ENCODE peak calls at places on chromosomes 7 and 10, in nine cellular contexts. N, X, R, Z, O, W, G, H and U are unnamed samples.

GRCh38 chr7:64533756-64534155 is 29.1 kb downstream of the ZNF680 start:
- DNase-seq in N (no peak), X (no peak), R (no peak), Z (no peak), O (no peak), W (no peak), G (no peak), H (no peak), U (no peak)

GRCh38 chr10:31602541-31603244 is 283.7 kb downstream of the ZEB1 start:
- DNase-seq in N (no peak), X (peak; percentile 84), R (peak; percentile 89), Z (peak; percentile 56), O (peak; percentile 55), W (peak; percentile 81), G (no peak), H (peak; percentile 64), U (no peak)

GRCh38 chr7:474605-475424 is 44.8 kb downstream of the PDGFA start:
- DNase-seq in N (no peak), X (no peak), R (no peak), Z (no peak), O (no peak), W (no peak), G (no peak), H (no peak), U (no peak)

GRCh38 chr7:110119883-110120581 is 970.9 kb upstream of the LRRN3 start:
- DNase-seq in N (no peak), X (peak; percentile 56), R (no peak), Z (peak; percentile 65), O (no peak), W (no peak), G (no peak), H (no peak), U (no peak)

GRCh38 chr7:128827248-128827958 is 2.8 kb upstream of the FLNC start:
- DNase-seq in N (no peak), X (peak; percentile 85), R (peak; percentile 85), Z (peak; percentile 63), O (no peak), W (peak; percentile 62), G (no peak), H (no peak), U (no peak)

GRCh38 chr10:14571866-14572507 is 202.7 kb downstream of the FAM107B start:
- DNase-seq in N (peak; percentile 33), X (peak; percentile 36), R (no peak), Z (peak; percentile 73), O (peak; percentile 91), W (no peak), G (peak; percentile 84), H (no peak), U (no peak)

GRCh38 chr10:43899224-43899959 is 250.7 kb upstream of the ZNF32 start:
- DNase-seq in N (no peak), X (peak; percentile 24), R (no peak), Z (peak; percentile 61), O (no peak), W (no peak), G (no peak), H (no peak), U (no peak)

GRCh38 chr10:86399514-86399878 is 32.9 kb upstream of the GRID1 start:
- DNase-seq in N (no peak), X (no peak), R (no peak), Z (no peak), O (no peak), W (no peak), G (no peak), H (no peak), U (no peak)

GRCh38 chr10:88841316-88842111 is 10.1 kb downstream of the ANKRD22 start:
- DNase-seq in N (no peak), X (no peak), R (no peak), Z (no peak), O (peak; percentile 86), W (no peak), G (no peak), H (no peak), U (no peak)

GRCh38 chr7:93622036-93622714 is 47.7 kb upstream of the CALCR start:
- DNase-seq in N (no peak), X (peak; percentile 59), R (no peak), Z (peak; percentile 62), O (no peak), W (no peak), G (no peak), H (no peak), U (peak; percentile 11)

GRCh38 chr10:93098816-93099215 is 25.1 kb downstream of the CYP26A1 start:
- DNase-seq in N (no peak), X (no peak), R (no peak), Z (no peak), O (no peak), W (no peak), G (no peak), H (no peak), U (no peak)

GRCh38 chr10:70518695-70519094 is 40.1 kb downstream of the PALD1 start:
- DNase-seq in N (no peak), X (peak; percentile 89), R (peak; percentile 12), Z (peak; percentile 79), O (no peak), W (peak; percentile 15), G (no peak), H (no peak), U (no peak)

GRCh38 chr7:25087855-25088254 is 37.2 kb downstream of the CYCS start:
- DNase-seq in N (no peak), X (no peak), R (no peak), Z (no peak), O (no peak), W (no peak), G (no peak), H (no peak), U (no peak)

GRCh38 chr7:128069367-128070364 is 38.4 kb upstream of the LRRC4 start:
- DNase-seq in N (no peak), X (no peak), R (no peak), Z (no peak), O (no peak), W (no peak), G (no peak), H (no peak), U (no peak)

GRCh38 chr7:131522325-131522920 is 34.0 kb downstream of the PODXL start:
- DNase-seq in N (no peak), X (no peak), R (no peak), Z (no peak), O (no peak), W (no peak), G (no peak), H (no peak), U (no peak)

GRCh38 chr7:100759357-100760171 is 26.2 kb downstream of the ZAN start:
- DNase-seq in N (no peak), X (no peak), R (no peak), Z (no peak), O (no peak), W (no peak), G (no peak), H (no peak), U (no peak)

GRCh38 chr10:870564-871166 is 60.8 kb downstream of the LARP4B start:
- DNase-seq in N (no peak), X (no peak), R (no peak), Z (no peak), O (no peak), W (no peak), G (no peak), H (no peak), U (no peak)

GRCh38 chr10:30435068-30435422 is 1.1 kb downstream of the MAP3K8 start:
- DNase-seq in N (no peak), X (no peak), R (no peak), Z (peak; percentile 55), O (peak; percentile 59), W (no peak), G (no peak), H (no peak), U (no peak)

GRCh38 chr7:140810830-140811556 is 113.7 kb downstream of the BRAF start:
- DNase-seq in N (peak; percentile 18), X (peak; percentile 69), R (peak; percentile 49), Z (peak; percentile 73), O (peak; percentile 57), W (peak; percentile 44), G (peak; percentile 52), H (peak; percentile 37), U (peak; percentile 66)

GRCh38 chr10:124145109-124145860 is 51.9 kb upstream of the CHST15 start:
- DNase-seq in N (no peak), X (no peak), R (no peak), Z (no peak), O (peak; percentile 73), W (no peak), G (no peak), H (no peak), U (no peak)

GRCh38 chr7:49497471-49497870 is 276.0 kb upstream of the VWC2 start:
- DNase-seq in N (no peak), X (no peak), R (no peak), Z (no peak), O (no peak), W (no peak), G (no peak), H (no peak), U (no peak)

GRCh38 chr7:77867208-77867915 is 68.8 kb downstream of the PHTF2 start:
- DNase-seq in N (no peak), X (peak; percentile 28), R (no peak), Z (peak; percentile 57), O (no peak), W (no peak), G (no peak), H (no peak), U (no peak)

GRCh38 chr7:114414151-114415053 is at the start of gene FOXP2:
- DNase-seq in N (no peak), X (peak; percentile 22), R (no peak), Z (no peak), O (no peak), W (no peak), G (no peak), H (no peak), U (no peak)

GRCh38 chr10:70779088-70779487 is 6.1 kb downstream of the TBATA start:
- DNase-seq in N (no peak), X (no peak), R (no peak), Z (no peak), O (no peak), W (no peak), G (no peak), H (no peak), U (no peak)

GRCh38 chr10:125263551-125263950 is 103.2 kb upstream of the CTBP2 start:
- DNase-seq in N (no peak), X (peak; percentile 87), R (no peak), Z (peak; percentile 89), O (no peak), W (no peak), G (no peak), H (no peak), U (no peak)

GRCh38 chr10:58488921-58489320 is 23.8 kb upstream of the BICC1 start:
- DNase-seq in N (no peak), X (peak; percentile 15), R (peak; percentile 80), Z (no peak), O (no peak), W (no peak), G (no peak), H (no peak), U (no peak)

GRCh38 chr7:116671681-116672595 is at the start of gene MET:
- DNase-seq in N (no peak), X (peak; percentile 90), R (peak; percentile 69), Z (peak; percentile 95), O (peak; percentile 92), W (peak; percentile 71), G (no peak), H (no peak), U (peak; percentile 30)

GRCh38 chr7:12703881-12704280 is 16.4 kb downstream of the ARL4A start:
- DNase-seq in N (no peak), X (no peak), R (peak; percentile 62), Z (no peak), O (no peak), W (no peak), G (no peak), H (no peak), U (no peak)

GRCh38 chr7:119482209-119482608 is 790.8 kb upstream of the KCND2 start:
- DNase-seq in N (no peak), X (peak; percentile 15), R (no peak), Z (peak; percentile 19), O (peak; percentile 59), W (no peak), G (no peak), H (no peak), U (no peak)

GRCh38 chr10:10359263-10359662 is 658.4 kb upstream of the CELF2 start:
- DNase-seq in N (no peak), X (no peak), R (no peak), Z (no peak), O (no peak), W (no peak), G (no peak), H (no peak), U (no peak)

GRCh38 chr10:77027141-77027540 is 610.5 kb downstream of the KCNMA1 start:
- DNase-seq in N (no peak), X (no peak), R (no peak), Z (no peak), O (no peak), W (no peak), G (no peak), H (no peak), U (no peak)